ENCODE peak calls at places on chromosomes 7 and 10, in four cellular contexts. One of them, this sample, is unnamed.

GRCh38 chr10:69630651-69631400 is 779 bp downstream of the FAM241B start:
- DNase-seq in AG09309: no peak
- DNase-seq in HFF-Myc: no peak
- DNase-seq in type B pancreatic cell: peak; percentile 67
- DNase-seq in this sample: no peak

GRCh38 chr7:118053353-118053752 is 130.6 kb upstream of the LSM8 start:
- DNase-seq in AG09309: no peak
- DNase-seq in type B pancreatic cell: no peak
- DNase-seq in HFF-Myc: no peak
- DNase-seq in this sample: no peak

GRCh38 chr10:48938281-48938680 is 1.4 kb downstream of the LRRC18 start:
- DNase-seq in AG09309: no peak
- DNase-seq in HFF-Myc: no peak
- DNase-seq in type B pancreatic cell: peak; percentile 42
- DNase-seq in this sample: no peak

GRCh38 chr10:75525067-75525466 is 93.6 kb downstream of the LRMDA start:
- DNase-seq in AG09309: no peak
- DNase-seq in HFF-Myc: no peak
- DNase-seq in type B pancreatic cell: no peak
- DNase-seq in this sample: no peak

GRCh38 chr7:71982847-71983246 is 429.3 kb downstream of the CALN1 start:
- DNase-seq in HFF-Myc: no peak
- DNase-seq in AG09309: no peak
- DNase-seq in type B pancreatic cell: no peak
- DNase-seq in this sample: no peak

GRCh38 chr10:117710181-117710798 is 167.7 kb downstream of the EMX2 start:
- DNase-seq in type B pancreatic cell: no peak
- DNase-seq in AG09309: no peak
- DNase-seq in HFF-Myc: no peak
- DNase-seq in this sample: no peak

GRCh38 chr10:13724484-13724883 is 137.7 kb downstream of the PRPF18 start:
- DNase-seq in AG09309: no peak
- DNase-seq in type B pancreatic cell: no peak
- DNase-seq in HFF-Myc: peak; percentile 93
- DNase-seq in this sample: no peak

GRCh38 chr10:125038637-125039036 is 96.7 kb downstream of the ZRANB1 start:
- DNase-seq in AG09309: no peak
- DNase-seq in HFF-Myc: no peak
- DNase-seq in type B pancreatic cell: no peak
- DNase-seq in this sample: no peak

GRCh38 chr7:2950578-2950977 is 93.1 kb downstream of the CARD11 start:
- DNase-seq in AG09309: no peak
- DNase-seq in type B pancreatic cell: no peak
- DNase-seq in HFF-Myc: no peak
- DNase-seq in this sample: no peak

GRCh38 chr10:7649673-7650330 is 17.0 kb downstream of the ITIH5 start:
- DNase-seq in type B pancreatic cell: no peak
- DNase-seq in HFF-Myc: peak; percentile 6
- DNase-seq in AG09309: no peak
- DNase-seq in this sample: no peak

GRCh38 chr10:654647-654996 is 34.8 kb downstream of the DIP2C start:
- DNase-seq in HFF-Myc: no peak
- DNase-seq in type B pancreatic cell: peak; percentile 6
- DNase-seq in AG09309: no peak
- DNase-seq in this sample: no peak

GRCh38 chr7:81120803-81121202 is 202.0 kb upstream of the SEMA3C start:
- DNase-seq in type B pancreatic cell: no peak
- DNase-seq in HFF-Myc: no peak
- DNase-seq in AG09309: no peak
- DNase-seq in this sample: no peak

GRCh38 chr10:105094048-105094447 is 453.0 kb downstream of the SORCS3 start:
- DNase-seq in HFF-Myc: no peak
- DNase-seq in type B pancreatic cell: no peak
- DNase-seq in AG09309: no peak
- DNase-seq in this sample: no peak

GRCh38 chr7:117019786-117020604 is 66.7 kb downstream of the ST7 start:
- DNase-seq in HFF-Myc: peak; percentile 60
- DNase-seq in AG09309: no peak
- DNase-seq in type B pancreatic cell: peak; percentile 75
- DNase-seq in this sample: peak; percentile 69

GRCh38 chr10:35588836-35589235 is 16.3 kb upstream of the GJD4 start:
- DNase-seq in HFF-Myc: no peak
- DNase-seq in type B pancreatic cell: no peak
- DNase-seq in AG09309: no peak
- DNase-seq in this sample: no peak

GRCh38 chr7:41315764-41316163 is 387.1 kb downstream of the INHBA start:
- DNase-seq in HFF-Myc: no peak
- DNase-seq in AG09309: no peak
- DNase-seq in type B pancreatic cell: no peak
- DNase-seq in this sample: no peak

GRCh38 chr10:13990918-13991317 is 339.8 kb downstream of the FRMD4A start:
- DNase-seq in HFF-Myc: no peak
- DNase-seq in AG09309: no peak
- DNase-seq in type B pancreatic cell: no peak
- DNase-seq in this sample: no peak

GRCh38 chr10:14158575-14158974 is 172.1 kb downstream of the FRMD4A start:
- DNase-seq in HFF-Myc: no peak
- DNase-seq in AG09309: no peak
- DNase-seq in type B pancreatic cell: no peak
- DNase-seq in this sample: no peak

GRCh38 chr10:61592581-61592980 is 70.1 kb upstream of the CABCOCO1 start:
- DNase-seq in HFF-Myc: no peak
- DNase-seq in AG09309: no peak
- DNase-seq in type B pancreatic cell: no peak
- DNase-seq in this sample: no peak

DNA sequence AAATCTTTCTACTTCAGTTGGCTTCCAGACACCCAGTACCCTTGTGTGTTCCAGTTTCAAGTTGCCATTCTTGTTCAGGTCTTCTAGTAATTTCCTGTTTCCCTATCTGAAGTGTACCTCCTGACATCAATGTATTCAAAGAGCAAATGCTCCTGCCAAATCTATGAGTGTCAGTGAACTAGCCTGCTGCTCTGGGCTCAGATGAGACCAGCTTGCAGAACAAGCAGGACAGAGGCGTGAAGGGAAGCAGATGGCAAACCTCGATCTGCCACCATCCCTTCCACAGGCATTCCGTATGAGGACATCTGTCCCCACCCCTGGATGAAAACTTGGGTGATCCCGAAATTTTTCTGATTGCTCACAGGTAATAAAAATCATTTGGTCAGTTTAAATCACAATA is 4.4 kb upstream of the MPP7 start:
- DNase-seq in HFF-Myc: no peak
- DNase-seq in type B pancreatic cell: no peak
- DNase-seq in AG09309: no peak
- DNase-seq in this sample: no peak
- TF ChIP-seq CTCF in HFF-Myc: no peak
- TF ChIP-seq CTCF in type B pancreatic cell: no peak
- TF ChIP-seq CTCF in AG09309: no peak
- TF ChIP-seq CTCF in this sample: no peak

GRCh38 chr10:46312953-46313352 is 26.2 kb downstream of the ANTXRL start:
- DNase-seq in AG09309: no peak
- DNase-seq in type B pancreatic cell: peak; percentile 42
- DNase-seq in HFF-Myc: no peak
- DNase-seq in this sample: no peak

GRCh38 chr10:46311501-46311951 is 24.7 kb downstream of the ANTXRL start:
- DNase-seq in type B pancreatic cell: peak; percentile 58
- DNase-seq in HFF-Myc: no peak
- DNase-seq in AG09309: no peak
- DNase-seq in this sample: no peak

GRCh38 chr10:46310851-46311250 is 24.1 kb downstream of the ANTXRL start:
- DNase-seq in HFF-Myc: no peak
- DNase-seq in AG09309: no peak
- DNase-seq in type B pancreatic cell: peak; percentile 64
- DNase-seq in this sample: no peak

GRCh38 chr10:46317889-46318288 is 31.1 kb downstream of the ANTXRL start:
- DNase-seq in AG09309: no peak
- DNase-seq in type B pancreatic cell: no peak
- DNase-seq in HFF-Myc: no peak
- DNase-seq in this sample: no peak

DNA sequence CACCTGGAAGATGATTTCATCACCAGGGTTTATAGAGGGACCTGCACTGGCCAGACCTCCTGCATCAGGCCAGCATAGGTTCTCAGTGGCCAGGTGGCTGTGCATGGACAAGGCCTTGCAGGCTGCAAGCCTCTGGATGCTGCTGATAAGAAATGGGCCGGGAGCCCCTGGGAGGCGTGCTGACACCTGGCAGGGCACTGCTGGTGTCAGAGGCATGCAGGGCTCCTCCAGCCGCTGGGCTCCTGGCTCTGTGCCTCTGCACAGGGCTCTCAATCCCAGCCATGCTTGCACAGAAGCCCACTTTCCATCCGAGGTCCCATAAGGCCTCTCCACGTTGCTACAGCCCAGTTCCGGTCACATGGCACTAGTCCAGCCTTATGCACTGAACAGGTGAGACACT is 27.2 kb downstream of the ANTXRL start:
- DNase-seq in HFF-Myc: no peak
- DNase-seq in AG09309: no peak
- DNase-seq in type B pancreatic cell: peak; percentile 58
- DNase-seq in this sample: no peak
- TF ChIP-seq CTCF in HFF-Myc: no peak
- TF ChIP-seq CTCF in AG09309: no peak
- TF ChIP-seq CTCF in type B pancreatic cell: no peak
- TF ChIP-seq CTCF in this sample: no peak

DNA sequence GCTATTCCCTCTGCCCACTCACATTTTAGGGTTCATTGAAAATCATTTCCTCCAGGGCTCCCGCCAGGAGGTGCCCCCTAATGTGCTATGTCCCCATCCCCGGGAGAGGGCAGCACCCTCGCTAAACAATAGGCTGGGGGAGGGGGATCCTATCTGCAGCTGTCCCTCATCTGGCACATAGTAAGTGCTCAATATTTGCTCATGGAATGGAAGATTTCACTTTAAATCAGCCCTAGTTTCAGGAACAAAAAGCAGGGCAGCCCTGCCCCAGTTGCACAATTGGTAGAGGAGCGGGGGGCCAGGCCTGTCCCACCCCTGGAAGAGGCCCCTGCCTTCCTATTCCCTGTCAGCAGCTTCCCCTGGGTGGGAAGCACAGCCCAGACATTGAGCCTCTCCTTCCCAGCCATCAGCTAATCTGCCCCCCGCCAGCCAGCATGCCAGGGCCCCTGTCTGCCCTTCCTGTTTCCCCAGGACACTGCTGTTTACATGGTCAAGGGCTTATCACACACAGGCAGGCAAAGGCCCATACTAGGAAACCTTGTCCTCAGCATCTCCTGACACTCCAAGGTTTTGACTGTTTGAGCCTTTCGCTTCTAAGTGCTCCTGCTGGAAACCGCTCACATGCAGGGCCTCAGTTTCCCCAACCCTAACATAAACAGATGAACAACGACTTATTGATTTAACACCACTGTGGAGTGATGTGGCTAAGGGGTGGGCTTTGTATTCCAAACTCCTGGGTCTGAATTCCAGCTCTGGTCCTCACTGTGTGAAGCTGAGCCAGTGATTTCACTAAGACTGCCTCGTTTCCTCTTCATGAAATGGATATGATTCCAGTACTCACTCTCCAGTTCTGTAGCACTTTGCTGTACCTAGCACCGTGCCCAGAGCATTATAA is 130.7 kb upstream of the ZMIZ1 start:
- DNase-seq in AG09309: no peak
- DNase-seq in HFF-Myc: no peak
- DNase-seq in type B pancreatic cell: no peak
- DNase-seq in this sample: no peak
- TF ChIP-seq CTCF in AG09309: no peak
- TF ChIP-seq CTCF in HFF-Myc: peak; percentile 2
- TF ChIP-seq CTCF in type B pancreatic cell: no peak
- TF ChIP-seq CTCF in this sample: peak; percentile 32

DNA sequence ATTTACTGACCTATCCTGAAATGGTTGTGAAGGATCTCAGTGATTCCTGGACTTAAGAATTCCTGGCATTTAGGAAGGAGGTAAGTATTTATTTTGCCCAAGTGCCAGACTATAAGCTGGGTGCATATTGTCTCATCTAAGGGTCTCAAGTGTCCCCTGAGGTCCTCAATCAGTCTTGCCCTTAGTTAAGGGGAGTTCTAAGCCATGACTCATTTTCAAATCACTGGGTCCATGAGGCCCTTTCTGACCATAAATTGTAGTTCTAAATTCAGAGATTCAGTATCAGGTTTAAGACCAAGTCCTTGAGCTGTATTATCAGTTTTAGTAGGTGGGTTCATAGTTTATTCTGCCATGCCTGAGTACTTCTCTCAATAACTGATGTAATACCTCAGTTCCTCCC is 251.7 kb upstream of the MEOX2 start:
- DNase-seq in type B pancreatic cell: no peak
- DNase-seq in HFF-Myc: no peak
- DNase-seq in AG09309: no peak
- DNase-seq in this sample: no peak
- TF ChIP-seq CTCF in type B pancreatic cell: no peak
- TF ChIP-seq CTCF in HFF-Myc: no peak
- TF ChIP-seq CTCF in AG09309: no peak
- TF ChIP-seq CTCF in this sample: no peak

GRCh38 chr7:92717601-92717981 is 118.8 kb downstream of the CDK6 start:
- DNase-seq in HFF-Myc: no peak
- DNase-seq in AG09309: no peak
- DNase-seq in type B pancreatic cell: no peak
- DNase-seq in this sample: no peak

GRCh38 chr7:92717982-92718716 is 118.2 kb downstream of the CDK6 start:
- DNase-seq in type B pancreatic cell: no peak
- DNase-seq in AG09309: no peak
- DNase-seq in HFF-Myc: no peak
- DNase-seq in this sample: no peak

GRCh38 chr7:92722541-92722940 is 113.8 kb downstream of the CDK6 start:
- DNase-seq in type B pancreatic cell: no peak
- DNase-seq in HFF-Myc: no peak
- DNase-seq in AG09309: no peak
- DNase-seq in this sample: no peak

GRCh38 chr7:92723205-92723604 is 113.2 kb downstream of the CDK6 start:
- DNase-seq in type B pancreatic cell: no peak
- DNase-seq in AG09309: no peak
- DNase-seq in HFF-Myc: no peak
- DNase-seq in this sample: no peak

DNA sequence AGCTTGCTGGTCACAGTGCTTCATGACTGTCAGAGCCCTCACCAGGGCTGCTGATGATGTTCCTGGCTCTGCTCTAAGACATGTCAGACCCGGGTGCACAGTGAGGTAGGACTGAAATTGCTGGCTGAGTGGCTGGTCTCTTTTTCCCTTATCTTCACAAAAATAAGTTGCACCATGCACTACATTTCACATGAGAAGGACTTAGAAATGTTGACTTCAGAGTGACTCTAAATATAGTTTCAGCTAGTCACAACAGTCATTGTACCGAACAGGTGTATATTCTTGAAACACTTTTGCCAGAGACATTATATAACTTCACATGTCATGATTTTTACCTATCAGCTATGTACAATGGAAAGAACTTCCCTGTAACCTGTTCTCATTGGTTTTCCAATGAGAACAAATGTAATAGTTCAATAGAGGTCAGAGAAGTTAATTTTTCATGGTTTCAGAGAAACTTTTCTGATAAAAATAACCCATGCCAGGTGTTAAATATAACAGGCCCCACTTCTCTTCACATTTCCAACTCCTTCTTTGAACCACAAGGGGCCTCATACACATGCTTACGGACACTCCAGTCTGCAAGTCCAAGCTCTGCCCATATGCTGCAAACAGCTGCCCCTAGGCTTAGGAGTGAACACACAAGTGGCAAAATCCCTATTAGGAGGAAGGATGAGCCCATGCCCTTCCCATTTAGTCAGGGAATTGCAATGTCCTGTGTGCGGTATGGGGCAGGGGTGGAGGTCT is 115.6 kb downstream of the CDK6 start:
- DNase-seq in AG09309: no peak
- DNase-seq in type B pancreatic cell: no peak
- DNase-seq in HFF-Myc: no peak
- DNase-seq in this sample: no peak
- TF ChIP-seq CTCF in AG09309: no peak
- TF ChIP-seq CTCF in type B pancreatic cell: no peak
- TF ChIP-seq CTCF in HFF-Myc: no peak
- TF ChIP-seq CTCF in this sample: no peak

This sample was measured in retinal pigment epithelial cell.